ENCODE peak calls at places on chromosomes 6 and 20, in six cellular contexts. A is spleen, T is NCI-H1105, O is islet precursor cell, D is ureter, U is HFF-Myc. W is an unnamed sample.

GRCh38 chr20:41050361-41051019 is 21.9 kb downstream of the TOP1 start:
- DNase-seq in A (no peak), T (no peak), O (no peak), D (no peak), U (no peak), W (no peak)

GRCh38 chr6:89763550-89763949 is 56.0 kb downstream of the MDN1 start:
- DNase-seq in A (no peak), T (no peak), O (no peak), D (no peak), U (no peak), W (no peak)

GRCh38 chr6:115948751-115949150 is 111.9 kb downstream of the FRK start:
- DNase-seq in A (no peak), T (no peak), O (no peak), D (no peak), U (no peak), W (no peak)

GRCh38 chr6:32956176-32956575 is 3.3 kb upstream of the HLA-DMA start:
- DNase-seq in A (no peak), T (no peak), O (no peak), D (no peak), U (no peak), W (no peak)

GRCh38 chr6:2855061-2855519 is 13.4 kb upstream of the SERPINB1 start:
- DNase-seq in A (no peak), T (no peak), O (no peak), D (no peak), U (no peak), W (no peak)

GRCh38 chr20:4324611-4325238 is 309.4 kb upstream of the RNF24 start:
- DNase-seq in A (no peak), T (no peak), O (peak), D (no peak), U (no peak), W (no peak)

GRCh38 chr6:115613488-115613887 is 447.2 kb downstream of the FRK start:
- DNase-seq in A (no peak), T (no peak), O (no peak), D (no peak), U (peak), W (no peak)

GRCh38 chr6:118881440-118882313 is 12.3 kb upstream of the ASF1A start:
- DNase-seq in A (no peak), T (no peak), O (no peak), D (no peak), U (no peak), W (no peak)

GRCh38 chr6:73722318-73723060 is 26.5 kb downstream of the CD109 start:
- DNase-seq in A (no peak), T (no peak), O (no peak), D (no peak), U (peak), W (no peak)

W was measured in mesenteric fat pad.